ENCODE peak calls at places on chromosomes 3 and 15, in ten cellular contexts. One of them, this sample, is unnamed. For H3K4me1, the result is how much of the 10 kb centered on the place peaks cover.

GRCh38 chr15:90086868-90087268 is 15.4 kb downstream of the IDH2 start:
- DNase-seq in BE2C: peak
- DNase-seq in adrenal gland: peak
- DNase-seq in mesendoderm: peak
- DNase-seq in left ventricle myocardium inferior: no peak
- DNase-seq in astrocyte: no peak
- DNase-seq in naive thymus-derived CD4-positive, alpha-beta T cell: peak
- DNase-seq in neuronal stem cell: no peak
- DNase-seq in GM23338: peak
- DNase-seq in CD8-positive, alpha-beta memory T cell: no peak
- DNase-seq in this sample: peak

GRCh38 chr3:71000483-71000882 is 583.0 kb downstream of the FOXP1 start:
- DNase-seq in BE2C: no peak
- DNase-seq in adrenal gland: no peak
- DNase-seq in mesendoderm: no peak
- DNase-seq in left ventricle myocardium inferior: no peak
- DNase-seq in astrocyte: no peak
- DNase-seq in naive thymus-derived CD4-positive, alpha-beta T cell: no peak
- DNase-seq in neuronal stem cell: no peak
- DNase-seq in GM23338: no peak
- DNase-seq in CD8-positive, alpha-beta memory T cell: no peak
- DNase-seq in this sample: no peak

GRCh38 chr3:121660356-121661171 is at the start of gene HCLS1:
- DNase-seq in BE2C: no peak
- DNase-seq in adrenal gland: peak
- DNase-seq in mesendoderm: peak
- DNase-seq in left ventricle myocardium inferior: peak
- DNase-seq in astrocyte: no peak
- DNase-seq in naive thymus-derived CD4-positive, alpha-beta T cell: peak
- DNase-seq in neuronal stem cell: no peak
- DNase-seq in GM23338: peak
- DNase-seq in CD8-positive, alpha-beta memory T cell: peak
- DNase-seq in this sample: peak

GRCh38 chr15:82952156-82953081 is at the start of gene HOMER2:
- DNase-seq in BE2C: peak
- DNase-seq in adrenal gland: peak
- DNase-seq in mesendoderm: peak
- DNase-seq in left ventricle myocardium inferior: peak
- DNase-seq in astrocyte: peak
- DNase-seq in naive thymus-derived CD4-positive, alpha-beta T cell: peak
- DNase-seq in neuronal stem cell: peak
- DNase-seq in GM23338: peak
- DNase-seq in CD8-positive, alpha-beta memory T cell: no peak
- DNase-seq in this sample: peak

GRCh38 chr3:49422379-49423248 is at the start of gene AMT:
- DNase-seq in BE2C: no peak
- DNase-seq in adrenal gland: peak
- DNase-seq in mesendoderm: peak
- DNase-seq in left ventricle myocardium inferior: peak
- DNase-seq in astrocyte: no peak
- DNase-seq in naive thymus-derived CD4-positive, alpha-beta T cell: no peak
- DNase-seq in neuronal stem cell: peak
- DNase-seq in GM23338: peak
- DNase-seq in CD8-positive, alpha-beta memory T cell: no peak
- DNase-seq in this sample: peak

GRCh38 chr3:118127992-118128391 is 906.7 kb downstream of the IGSF11 start:
- DNase-seq in BE2C: no peak
- DNase-seq in adrenal gland: no peak
- DNase-seq in mesendoderm: no peak
- DNase-seq in left ventricle myocardium inferior: no peak
- DNase-seq in astrocyte: no peak
- DNase-seq in naive thymus-derived CD4-positive, alpha-beta T cell: no peak
- DNase-seq in neuronal stem cell: no peak
- DNase-seq in GM23338: no peak
- DNase-seq in CD8-positive, alpha-beta memory T cell: no peak
- DNase-seq in this sample: no peak

GRCh38 chr15:69595009-69595825 is 142.6 kb downstream of the RPLP1 start:
- DNase-seq in BE2C: no peak
- DNase-seq in adrenal gland: peak
- DNase-seq in mesendoderm: no peak
- DNase-seq in left ventricle myocardium inferior: peak
- DNase-seq in astrocyte: peak
- DNase-seq in naive thymus-derived CD4-positive, alpha-beta T cell: no peak
- DNase-seq in neuronal stem cell: no peak
- DNase-seq in GM23338: no peak
- DNase-seq in CD8-positive, alpha-beta memory T cell: no peak
- DNase-seq in this sample: peak

GRCh38 chr3:171967932-171968678 is 71.3 kb upstream of the FNDC3B start:
- DNase-seq in BE2C: no peak
- DNase-seq in adrenal gland: no peak
- DNase-seq in mesendoderm: no peak
- DNase-seq in left ventricle myocardium inferior: no peak
- DNase-seq in astrocyte: peak
- DNase-seq in naive thymus-derived CD4-positive, alpha-beta T cell: no peak
- DNase-seq in neuronal stem cell: no peak
- DNase-seq in GM23338: no peak
- DNase-seq in CD8-positive, alpha-beta memory T cell: no peak
- DNase-seq in this sample: no peak

GRCh38 chr15:65336369-65336766 is 31.9 kb downstream of the RNU5B-1 start:
- DNase-seq in BE2C: no peak
- DNase-seq in adrenal gland: no peak
- DNase-seq in mesendoderm: peak
- DNase-seq in left ventricle myocardium inferior: no peak
- DNase-seq in astrocyte: no peak
- DNase-seq in naive thymus-derived CD4-positive, alpha-beta T cell: no peak
- DNase-seq in neuronal stem cell: no peak
- DNase-seq in GM23338: peak
- DNase-seq in CD8-positive, alpha-beta memory T cell: no peak
- DNase-seq in this sample: no peak

GRCh38 chr3:58071480-58071971 is 63.3 kb downstream of the FLNB start:
- DNase-seq in BE2C: no peak
- DNase-seq in adrenal gland: no peak
- DNase-seq in mesendoderm: no peak
- DNase-seq in left ventricle myocardium inferior: no peak
- DNase-seq in astrocyte: no peak
- DNase-seq in naive thymus-derived CD4-positive, alpha-beta T cell: no peak
- DNase-seq in neuronal stem cell: no peak
- DNase-seq in GM23338: no peak
- DNase-seq in CD8-positive, alpha-beta memory T cell: no peak
- DNase-seq in this sample: no peak

GRCh38 chr3:73144276-73144675 is 82.8 kb downstream of the EBLN2 start:
- DNase-seq in BE2C: no peak
- DNase-seq in adrenal gland: peak
- DNase-seq in mesendoderm: no peak
- DNase-seq in left ventricle myocardium inferior: peak
- DNase-seq in astrocyte: no peak
- DNase-seq in naive thymus-derived CD4-positive, alpha-beta T cell: no peak
- DNase-seq in neuronal stem cell: no peak
- DNase-seq in GM23338: no peak
- DNase-seq in CD8-positive, alpha-beta memory T cell: no peak
- DNase-seq in this sample: peak

GRCh38 chr3:127697531-127698240 is 24.9 kb downstream of the ABTB1 start:
- DNase-seq in BE2C: peak
- DNase-seq in adrenal gland: peak
- DNase-seq in mesendoderm: peak
- DNase-seq in left ventricle myocardium inferior: peak
- DNase-seq in astrocyte: peak
- DNase-seq in naive thymus-derived CD4-positive, alpha-beta T cell: peak
- DNase-seq in neuronal stem cell: peak
- DNase-seq in GM23338: peak
- DNase-seq in CD8-positive, alpha-beta memory T cell: peak
- DNase-seq in this sample: peak

GRCh38 chr3:136189043-136189442 is 7.1 kb downstream of the MSL2 start:
- DNase-seq in BE2C: no peak
- DNase-seq in adrenal gland: no peak
- DNase-seq in mesendoderm: no peak
- DNase-seq in left ventricle myocardium inferior: no peak
- DNase-seq in astrocyte: no peak
- DNase-seq in naive thymus-derived CD4-positive, alpha-beta T cell: no peak
- DNase-seq in neuronal stem cell: no peak
- DNase-seq in GM23338: no peak
- DNase-seq in CD8-positive, alpha-beta memory T cell: no peak
- DNase-seq in this sample: no peak

GRCh38 chr15:79128556-79128955 is 38.0 kb upstream of the RASGRF1 start:
- DNase-seq in BE2C: no peak
- DNase-seq in adrenal gland: no peak
- DNase-seq in mesendoderm: no peak
- DNase-seq in left ventricle myocardium inferior: no peak
- DNase-seq in astrocyte: no peak
- DNase-seq in naive thymus-derived CD4-positive, alpha-beta T cell: no peak
- DNase-seq in neuronal stem cell: no peak
- DNase-seq in GM23338: no peak
- DNase-seq in CD8-positive, alpha-beta memory T cell: no peak
- DNase-seq in this sample: no peak

DNA sequence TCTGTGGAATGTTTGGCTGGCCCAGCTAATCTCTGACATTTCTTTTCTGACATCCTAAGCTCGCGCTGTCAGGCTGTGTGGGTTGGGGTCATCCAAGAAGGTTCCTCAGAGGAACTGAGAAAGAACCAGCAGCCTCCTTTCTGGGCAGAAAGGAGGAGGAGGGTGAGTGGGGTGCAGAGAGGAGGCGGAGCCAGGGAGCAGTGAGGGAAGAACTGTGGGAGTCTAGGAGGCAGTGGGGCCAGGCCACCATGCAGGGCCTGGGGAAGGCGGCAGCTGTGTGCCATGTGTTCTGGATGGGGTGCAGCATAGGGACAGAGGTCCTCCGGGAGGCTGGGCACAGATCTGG is 5.3 kb downstream of the SEMA7A start:
- DNase-seq in BE2C: no peak
- DNase-seq in adrenal gland: no peak
- DNase-seq in mesendoderm: no peak
- DNase-seq in left ventricle myocardium inferior: no peak
- DNase-seq in astrocyte: no peak
- DNase-seq in naive thymus-derived CD4-positive, alpha-beta T cell: no peak
- DNase-seq in neuronal stem cell: no peak
- DNase-seq in GM23338: no peak
- DNase-seq in CD8-positive, alpha-beta memory T cell: no peak
- DNase-seq in this sample: no peak
- H3K4me1 ChIP-seq in BE2C: under half
- H3K4me1 ChIP-seq in adrenal gland: under half
- H3K4me1 ChIP-seq in mesendoderm: under half
- H3K4me1 ChIP-seq in left ventricle myocardium inferior: under half
- H3K4me1 ChIP-seq in astrocyte: half or more
- H3K4me1 ChIP-seq in naive thymus-derived CD4-positive, alpha-beta T cell: under half
- H3K4me1 ChIP-seq in neuronal stem cell: under half
- H3K4me1 ChIP-seq in GM23338: under half
- H3K4me1 ChIP-seq in CD8-positive, alpha-beta memory T cell: under half
- H3K4me1 ChIP-seq in this sample: under half

GRCh38 chr15:31434418-31435255 is 108.0 kb downstream of the KLF13 start:
- DNase-seq in BE2C: no peak
- DNase-seq in adrenal gland: peak
- DNase-seq in mesendoderm: no peak
- DNase-seq in left ventricle myocardium inferior: peak
- DNase-seq in astrocyte: peak
- DNase-seq in naive thymus-derived CD4-positive, alpha-beta T cell: peak
- DNase-seq in neuronal stem cell: no peak
- DNase-seq in GM23338: peak
- DNase-seq in CD8-positive, alpha-beta memory T cell: peak
- DNase-seq in this sample: peak
- H3K4me1 ChIP-seq in BE2C: under half
- H3K4me1 ChIP-seq in adrenal gland: under half
- H3K4me1 ChIP-seq in mesendoderm: under half
- H3K4me1 ChIP-seq in left ventricle myocardium inferior: under half
- H3K4me1 ChIP-seq in astrocyte: under half
- H3K4me1 ChIP-seq in naive thymus-derived CD4-positive, alpha-beta T cell: half or more
- H3K4me1 ChIP-seq in neuronal stem cell: under half
- H3K4me1 ChIP-seq in GM23338: under half
- H3K4me1 ChIP-seq in CD8-positive, alpha-beta memory T cell: half or more
- H3K4me1 ChIP-seq in this sample: under half

DNA sequence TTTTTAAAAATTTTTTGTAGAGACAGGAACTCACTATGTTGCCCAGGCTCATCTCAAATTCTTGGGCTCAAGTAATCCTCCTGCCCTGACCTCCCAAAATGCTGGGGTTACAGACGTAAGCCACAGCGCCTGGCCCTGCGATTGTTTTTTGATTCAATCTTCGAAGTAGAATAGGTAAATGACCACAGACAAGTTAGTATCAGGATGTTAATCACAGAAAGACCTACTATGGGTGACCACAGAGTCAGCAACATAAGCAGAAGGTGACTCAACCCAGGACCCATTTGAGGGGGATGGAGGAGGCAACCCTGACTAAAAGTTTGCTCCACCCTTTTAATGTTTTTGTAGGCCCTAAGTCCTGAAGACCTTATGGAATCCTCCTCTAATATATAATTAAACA is 10.0 kb upstream of the USP3 start:
- DNase-seq in BE2C: no peak
- DNase-seq in adrenal gland: no peak
- DNase-seq in mesendoderm: no peak
- DNase-seq in left ventricle myocardium inferior: no peak
- DNase-seq in astrocyte: no peak
- DNase-seq in naive thymus-derived CD4-positive, alpha-beta T cell: no peak
- DNase-seq in neuronal stem cell: no peak
- DNase-seq in GM23338: no peak
- DNase-seq in CD8-positive, alpha-beta memory T cell: no peak
- DNase-seq in this sample: no peak
- H3K4me1 ChIP-seq in BE2C: under half
- H3K4me1 ChIP-seq in adrenal gland: under half
- H3K4me1 ChIP-seq in mesendoderm: under half
- H3K4me1 ChIP-seq in left ventricle myocardium inferior: under half
- H3K4me1 ChIP-seq in astrocyte: under half
- H3K4me1 ChIP-seq in naive thymus-derived CD4-positive, alpha-beta T cell: half or more
- H3K4me1 ChIP-seq in neuronal stem cell: under half
- H3K4me1 ChIP-seq in GM23338: under half
- H3K4me1 ChIP-seq in CD8-positive, alpha-beta memory T cell: half or more
- H3K4me1 ChIP-seq in this sample: under half

GRCh38 chr3:150078983-150079739 is 108.5 kb upstream of the PFN2 start:
- DNase-seq in BE2C: peak
- DNase-seq in adrenal gland: no peak
- DNase-seq in mesendoderm: no peak
- DNase-seq in left ventricle myocardium inferior: no peak
- DNase-seq in astrocyte: peak
- DNase-seq in naive thymus-derived CD4-positive, alpha-beta T cell: no peak
- DNase-seq in neuronal stem cell: no peak
- DNase-seq in GM23338: no peak
- DNase-seq in CD8-positive, alpha-beta memory T cell: no peak
- DNase-seq in this sample: no peak

GRCh38 chr3:150081084-150081483 is 110.4 kb upstream of the PFN2 start:
- DNase-seq in BE2C: no peak
- DNase-seq in adrenal gland: no peak
- DNase-seq in mesendoderm: no peak
- DNase-seq in left ventricle myocardium inferior: no peak
- DNase-seq in astrocyte: peak
- DNase-seq in naive thymus-derived CD4-positive, alpha-beta T cell: no peak
- DNase-seq in neuronal stem cell: no peak
- DNase-seq in GM23338: no peak
- DNase-seq in CD8-positive, alpha-beta memory T cell: no peak
- DNase-seq in this sample: peak

GRCh38 chr3:150077581-150078247 is 107.0 kb upstream of the PFN2 start:
- DNase-seq in BE2C: no peak
- DNase-seq in adrenal gland: no peak
- DNase-seq in mesendoderm: no peak
- DNase-seq in left ventricle myocardium inferior: no peak
- DNase-seq in astrocyte: peak
- DNase-seq in naive thymus-derived CD4-positive, alpha-beta T cell: no peak
- DNase-seq in neuronal stem cell: no peak
- DNase-seq in GM23338: no peak
- DNase-seq in CD8-positive, alpha-beta memory T cell: no peak
- DNase-seq in this sample: no peak

GRCh38 chr3:150082898-150083652 is 112.4 kb upstream of the PFN2 start:
- DNase-seq in BE2C: no peak
- DNase-seq in adrenal gland: no peak
- DNase-seq in mesendoderm: no peak
- DNase-seq in left ventricle myocardium inferior: no peak
- DNase-seq in astrocyte: no peak
- DNase-seq in naive thymus-derived CD4-positive, alpha-beta T cell: no peak
- DNase-seq in neuronal stem cell: no peak
- DNase-seq in GM23338: no peak
- DNase-seq in CD8-positive, alpha-beta memory T cell: no peak
- DNase-seq in this sample: no peak

GRCh38 chr3:150080058-150080730 is 109.5 kb upstream of the PFN2 start:
- DNase-seq in BE2C: no peak
- DNase-seq in adrenal gland: no peak
- DNase-seq in mesendoderm: no peak
- DNase-seq in left ventricle myocardium inferior: no peak
- DNase-seq in astrocyte: no peak
- DNase-seq in naive thymus-derived CD4-positive, alpha-beta T cell: no peak
- DNase-seq in neuronal stem cell: no peak
- DNase-seq in GM23338: no peak
- DNase-seq in CD8-positive, alpha-beta memory T cell: no peak
- DNase-seq in this sample: no peak
- H3K4me1 ChIP-seq in BE2C: under half
- H3K4me1 ChIP-seq in adrenal gland: under half
- H3K4me1 ChIP-seq in mesendoderm: under half
- H3K4me1 ChIP-seq in left ventricle myocardium inferior: under half
- H3K4me1 ChIP-seq in astrocyte: half or more
- H3K4me1 ChIP-seq in naive thymus-derived CD4-positive, alpha-beta T cell: under half
- H3K4me1 ChIP-seq in neuronal stem cell: under half
- H3K4me1 ChIP-seq in GM23338: under half
- H3K4me1 ChIP-seq in CD8-positive, alpha-beta memory T cell: under half
- H3K4me1 ChIP-seq in this sample: under half

This sample was measured in cardiac muscle cell.